ENCODE peak calls at places on chromosome 1, in six cellular contexts. One of them, this sample, is unnamed. For H3K9me3, the result is how much of the 10 kb centered on the place peaks cover.

GRCh38 chr1:43232482-43232881 is 37.3 kb upstream of the TMEM125 start:
- DNase-seq in left lung: no peak
- DNase-seq in tibial nerve: no peak
- DNase-seq in CD4-positive, alpha-beta T cell: no peak
- DNase-seq in A549: no peak
- DNase-seq in mucosa of descending colon: no peak
- DNase-seq in this sample: no peak

GRCh38 chr1:245235156-245235555 is 80.4 kb downstream of the KIF26B start:
- DNase-seq in mucosa of descending colon: peak
- DNase-seq in tibial nerve: no peak
- DNase-seq in left lung: peak
- DNase-seq in CD4-positive, alpha-beta T cell: no peak
- DNase-seq in A549: no peak
- DNase-seq in this sample: no peak

GRCh38 chr1:198153103-198153502 is 3.7 kb upstream of the NEK7 start:
- DNase-seq in CD4-positive, alpha-beta T cell: no peak
- DNase-seq in left lung: peak
- DNase-seq in mucosa of descending colon: no peak
- DNase-seq in tibial nerve: peak
- DNase-seq in A549: no peak
- DNase-seq in this sample: no peak

GRCh38 chr1:60762176-60762575 is 320.2 kb upstream of the NFIA start:
- DNase-seq in A549: no peak
- DNase-seq in left lung: no peak
- DNase-seq in tibial nerve: no peak
- DNase-seq in CD4-positive, alpha-beta T cell: no peak
- DNase-seq in mucosa of descending colon: no peak
- DNase-seq in this sample: no peak

GRCh38 chr1:223199094-223199647 is 56.1 kb upstream of the TLR5 start:
- DNase-seq in CD4-positive, alpha-beta T cell: no peak
- DNase-seq in A549: no peak
- DNase-seq in mucosa of descending colon: no peak
- DNase-seq in left lung: no peak
- DNase-seq in tibial nerve: no peak
- DNase-seq in this sample: no peak

GRCh38 chr1:151693057-151693651 is 23.4 kb downstream of the CELF3 start:
- DNase-seq in mucosa of descending colon: peak
- DNase-seq in CD4-positive, alpha-beta T cell: no peak
- DNase-seq in tibial nerve: no peak
- DNase-seq in left lung: no peak
- DNase-seq in A549: peak
- DNase-seq in this sample: no peak

GRCh38 chr1:221117548-221117951 is 238.3 kb downstream of the HLX start:
- DNase-seq in CD4-positive, alpha-beta T cell: no peak
- DNase-seq in A549: peak
- DNase-seq in left lung: peak
- DNase-seq in mucosa of descending colon: peak
- DNase-seq in tibial nerve: peak
- DNase-seq in this sample: no peak

GRCh38 chr1:212514056-212514614 is 81.4 kb downstream of the NENF start:
- DNase-seq in mucosa of descending colon: peak
- DNase-seq in left lung: peak
- DNase-seq in tibial nerve: peak
- DNase-seq in CD4-positive, alpha-beta T cell: no peak
- DNase-seq in A549: peak
- DNase-seq in this sample: no peak

GRCh38 chr1:228540161-228540917 is 53.2 kb downstream of the RNF187 start:
- DNase-seq in mucosa of descending colon: no peak
- DNase-seq in A549: no peak
- DNase-seq in CD4-positive, alpha-beta T cell: no peak
- DNase-seq in tibial nerve: no peak
- DNase-seq in left lung: no peak
- DNase-seq in this sample: no peak

GRCh38 chr1:95236784-95237575 is 3.0 kb downstream of the RWDD3 start:
- DNase-seq in A549: no peak
- DNase-seq in left lung: no peak
- DNase-seq in mucosa of descending colon: no peak
- DNase-seq in CD4-positive, alpha-beta T cell: no peak
- DNase-seq in tibial nerve: no peak
- DNase-seq in this sample: no peak

GRCh38 chr1:14659913-14660312 is 61.4 kb downstream of the KAZN start:
- DNase-seq in left lung: no peak
- DNase-seq in mucosa of descending colon: no peak
- DNase-seq in tibial nerve: no peak
- DNase-seq in A549: no peak
- DNase-seq in CD4-positive, alpha-beta T cell: no peak
- DNase-seq in this sample: no peak

GRCh38 chr1:109356959-109357358 is 40.8 kb downstream of the SORT1 start:
- DNase-seq in tibial nerve: no peak
- DNase-seq in A549: no peak
- DNase-seq in CD4-positive, alpha-beta T cell: no peak
- DNase-seq in left lung: no peak
- DNase-seq in mucosa of descending colon: no peak
- DNase-seq in this sample: no peak

GRCh38 chr1:156676820-156677615 is at the start of gene NES:
- DNase-seq in mucosa of descending colon: no peak
- DNase-seq in left lung: no peak
- DNase-seq in A549: no peak
- DNase-seq in CD4-positive, alpha-beta T cell: no peak
- DNase-seq in tibial nerve: peak
- DNase-seq in this sample: no peak

GRCh38 chr1:110513511-110513910 is 5.5 kb downstream of the KCNA10 start:
- DNase-seq in left lung: no peak
- DNase-seq in tibial nerve: no peak
- DNase-seq in mucosa of descending colon: no peak
- DNase-seq in A549: no peak
- DNase-seq in CD4-positive, alpha-beta T cell: no peak
- DNase-seq in this sample: no peak

GRCh38 chr1:164695956-164696665 is 137.1 kb downstream of the PBX1 start:
- DNase-seq in left lung: no peak
- DNase-seq in CD4-positive, alpha-beta T cell: no peak
- DNase-seq in mucosa of descending colon: no peak
- DNase-seq in tibial nerve: no peak
- DNase-seq in A549: no peak
- DNase-seq in this sample: no peak

GRCh38 chr1:196877964-196878363 is 9.9 kb upstream of the CFHR4 start:
- DNase-seq in left lung: no peak
- DNase-seq in mucosa of descending colon: no peak
- DNase-seq in tibial nerve: no peak
- DNase-seq in A549: peak
- DNase-seq in CD4-positive, alpha-beta T cell: no peak
- DNase-seq in this sample: no peak

GRCh38 chr1:89681045-89681729 is 48.3 kb downstream of the LRRC8C start:
- DNase-seq in A549: no peak
- DNase-seq in mucosa of descending colon: no peak
- DNase-seq in left lung: no peak
- DNase-seq in tibial nerve: no peak
- DNase-seq in CD4-positive, alpha-beta T cell: no peak
- DNase-seq in this sample: no peak

GRCh38 chr1:225437710-225438437 is 10.0 kb upstream of the LBR start:
- DNase-seq in mucosa of descending colon: no peak
- DNase-seq in CD4-positive, alpha-beta T cell: no peak
- DNase-seq in left lung: no peak
- DNase-seq in A549: no peak
- DNase-seq in tibial nerve: no peak
- DNase-seq in this sample: no peak

GRCh38 chr1:228842094-228842775 is 107.0 kb downstream of the RHOU start:
- DNase-seq in CD4-positive, alpha-beta T cell: no peak
- DNase-seq in mucosa of descending colon: peak
- DNase-seq in left lung: no peak
- DNase-seq in tibial nerve: no peak
- DNase-seq in A549: peak
- DNase-seq in this sample: no peak

GRCh38 chr1:53080769-53081168 is 18.8 kb downstream of the PODN start:
- DNase-seq in CD4-positive, alpha-beta T cell: no peak
- DNase-seq in tibial nerve: no peak
- DNase-seq in left lung: no peak
- DNase-seq in A549: no peak
- DNase-seq in mucosa of descending colon: no peak
- DNase-seq in this sample: no peak

GRCh38 chr1:213242883-213243282 is 191.8 kb downstream of the RPS6KC1 start:
- DNase-seq in tibial nerve: no peak
- DNase-seq in mucosa of descending colon: no peak
- DNase-seq in A549: no peak
- DNase-seq in CD4-positive, alpha-beta T cell: no peak
- DNase-seq in left lung: no peak
- DNase-seq in this sample: no peak

GRCh38 chr1:206117151-206117948 is at the start of gene AVPR1B:
- DNase-seq in CD4-positive, alpha-beta T cell: no peak
- DNase-seq in mucosa of descending colon: peak
- DNase-seq in tibial nerve: no peak
- DNase-seq in left lung: peak
- DNase-seq in A549: peak
- DNase-seq in this sample: no peak

GRCh38 chr1:6711174-6711573 is 9.6 kb upstream of the DNAJC11 start:
- DNase-seq in CD4-positive, alpha-beta T cell: no peak
- DNase-seq in A549: no peak
- DNase-seq in tibial nerve: no peak
- DNase-seq in left lung: no peak
- DNase-seq in mucosa of descending colon: no peak
- DNase-seq in this sample: no peak

GRCh38 chr1:17755120-17755519 is at the start of gene ACTL8:
- DNase-seq in mucosa of descending colon: no peak
- DNase-seq in CD4-positive, alpha-beta T cell: no peak
- DNase-seq in A549: no peak
- DNase-seq in left lung: no peak
- DNase-seq in tibial nerve: no peak
- DNase-seq in this sample: no peak

GRCh38 chr1:17763995-17764394 is 8.9 kb downstream of the ACTL8 start:
- DNase-seq in left lung: no peak
- DNase-seq in mucosa of descending colon: no peak
- DNase-seq in CD4-positive, alpha-beta T cell: no peak
- DNase-seq in A549: no peak
- DNase-seq in tibial nerve: no peak
- DNase-seq in this sample: no peak

GRCh38 chr1:17757426-17757825 is 2.3 kb downstream of the ACTL8 start:
- DNase-seq in mucosa of descending colon: no peak
- DNase-seq in left lung: no peak
- DNase-seq in CD4-positive, alpha-beta T cell: no peak
- DNase-seq in tibial nerve: no peak
- DNase-seq in A549: no peak
- DNase-seq in this sample: no peak

GRCh38 chr1:17762313-17762712 is 7.2 kb downstream of the ACTL8 start:
- DNase-seq in A549: no peak
- DNase-seq in tibial nerve: no peak
- DNase-seq in left lung: no peak
- DNase-seq in mucosa of descending colon: no peak
- DNase-seq in CD4-positive, alpha-beta T cell: no peak
- DNase-seq in this sample: no peak

GRCh38 chr1:17759114-17759513 is 4.0 kb downstream of the ACTL8 start:
- DNase-seq in CD4-positive, alpha-beta T cell: no peak
- DNase-seq in A549: no peak
- DNase-seq in mucosa of descending colon: peak
- DNase-seq in tibial nerve: no peak
- DNase-seq in left lung: no peak
- DNase-seq in this sample: no peak
- H3K9me3 ChIP-seq in CD4-positive, alpha-beta T cell: half or more
- H3K9me3 ChIP-seq in A549: under half
- H3K9me3 ChIP-seq in mucosa of descending colon: under half
- H3K9me3 ChIP-seq in tibial nerve: under half
- H3K9me3 ChIP-seq in left lung: half or more
- H3K9me3 ChIP-seq in this sample: under half

GRCh38 chr1:4395158-4395557 is 259.3 kb upstream of the AJAP1 start:
- DNase-seq in left lung: no peak
- DNase-seq in CD4-positive, alpha-beta T cell: no peak
- DNase-seq in mucosa of descending colon: no peak
- DNase-seq in tibial nerve: no peak
- DNase-seq in A549: no peak
- DNase-seq in this sample: no peak
- H3K9me3 ChIP-seq in left lung: under half
- H3K9me3 ChIP-seq in CD4-positive, alpha-beta T cell: under half
- H3K9me3 ChIP-seq in mucosa of descending colon: under half
- H3K9me3 ChIP-seq in tibial nerve: under half
- H3K9me3 ChIP-seq in A549: under half
- H3K9me3 ChIP-seq in this sample: under half

GRCh38 chr1:29569971-29570634 is 333.8 kb downstream of the PTPRU start:
- DNase-seq in CD4-positive, alpha-beta T cell: no peak
- DNase-seq in mucosa of descending colon: no peak
- DNase-seq in left lung: peak
- DNase-seq in tibial nerve: no peak
- DNase-seq in A549: peak
- DNase-seq in this sample: no peak

GRCh38 chr1:29563571-29563970 is 327.2 kb downstream of the PTPRU start:
- DNase-seq in mucosa of descending colon: no peak
- DNase-seq in A549: no peak
- DNase-seq in tibial nerve: no peak
- DNase-seq in CD4-positive, alpha-beta T cell: no peak
- DNase-seq in left lung: no peak
- DNase-seq in this sample: no peak

GRCh38 chr1:29563092-29563491 is 326.8 kb downstream of the PTPRU start:
- DNase-seq in left lung: no peak
- DNase-seq in CD4-positive, alpha-beta T cell: no peak
- DNase-seq in mucosa of descending colon: no peak
- DNase-seq in tibial nerve: no peak
- DNase-seq in A549: no peak
- DNase-seq in this sample: no peak

GRCh38 chr1:29565490-29565889 is 329.2 kb downstream of the PTPRU start:
- DNase-seq in mucosa of descending colon: no peak
- DNase-seq in A549: no peak
- DNase-seq in left lung: no peak
- DNase-seq in tibial nerve: no peak
- DNase-seq in CD4-positive, alpha-beta T cell: no peak
- DNase-seq in this sample: no peak

DNA sequence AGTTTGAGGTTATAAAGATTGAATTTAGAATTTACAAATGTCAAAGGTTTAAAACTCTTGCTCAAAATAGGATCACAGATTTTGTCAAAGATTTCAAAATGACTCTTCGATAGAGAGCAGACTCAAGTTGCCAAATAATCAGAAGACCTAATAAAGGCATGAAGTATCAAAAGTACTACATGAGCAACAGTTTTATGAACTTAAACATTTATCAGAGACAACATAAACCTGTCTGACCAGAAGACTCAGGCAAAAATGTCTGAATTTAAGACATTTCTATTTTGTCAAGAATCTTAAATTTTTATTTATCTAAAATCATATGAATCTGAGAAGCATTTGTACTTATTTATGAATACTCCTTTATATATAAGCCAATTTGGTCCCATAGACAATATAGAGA is 330.9 kb downstream of the PTPRU start:
- DNase-seq in tibial nerve: no peak
- DNase-seq in left lung: no peak
- DNase-seq in CD4-positive, alpha-beta T cell: no peak
- DNase-seq in mucosa of descending colon: no peak
- DNase-seq in A549: no peak
- DNase-seq in this sample: no peak
- H3K9me3 ChIP-seq in tibial nerve: under half
- H3K9me3 ChIP-seq in left lung: half or more
- H3K9me3 ChIP-seq in CD4-positive, alpha-beta T cell: half or more
- H3K9me3 ChIP-seq in mucosa of descending colon: under half
- H3K9me3 ChIP-seq in A549: under half
- H3K9me3 ChIP-seq in this sample: under half

DNA sequence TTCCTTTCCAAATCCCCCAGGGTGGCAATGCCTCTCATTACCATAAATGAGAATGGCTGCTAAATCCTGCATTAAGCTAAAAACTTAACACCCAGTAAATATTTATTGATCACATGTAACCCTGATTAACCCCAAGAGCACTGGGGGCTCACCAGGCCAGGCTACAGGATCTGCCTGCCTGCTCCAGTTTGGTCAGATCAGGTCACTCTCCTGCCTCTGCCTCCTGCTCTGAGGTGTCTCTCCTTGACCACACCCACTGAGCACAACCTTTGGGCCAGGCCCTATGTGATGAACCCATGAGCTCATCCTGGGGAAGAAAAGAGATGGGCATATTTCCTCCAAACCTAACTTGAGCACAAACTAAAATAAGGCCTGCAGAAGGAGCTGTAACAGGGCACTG is 93.5 kb downstream of the TRABD2B start:
- DNase-seq in CD4-positive, alpha-beta T cell: no peak
- DNase-seq in mucosa of descending colon: no peak
- DNase-seq in A549: no peak
- DNase-seq in left lung: no peak
- DNase-seq in tibial nerve: no peak
- DNase-seq in this sample: no peak
- H3K9me3 ChIP-seq in CD4-positive, alpha-beta T cell: under half
- H3K9me3 ChIP-seq in mucosa of descending colon: under half
- H3K9me3 ChIP-seq in A549: under half
- H3K9me3 ChIP-seq in left lung: under half
- H3K9me3 ChIP-seq in tibial nerve: under half
- H3K9me3 ChIP-seq in this sample: under half

This sample was measured in T-helper 17 cell.